ENCODE peak calls at places on chromosomes 16 and 17, in five cellular contexts. One of them, this sample, is unnamed.

GRCh38 chr17:47996201-47996600 is 25.3 kb downstream of the CDK5RAP3 start:
- DNase-seq in kidney epithelial cell: no peak
- DNase-seq in Peyer's patch: no peak
- DNase-seq in HAP-1: no peak
- DNase-seq in A549: no peak
- DNase-seq in this sample: no peak

GRCh38 chr17:60941028-60941427 is 263.4 kb downstream of the BCAS3 start:
- DNase-seq in kidney epithelial cell: no peak
- DNase-seq in Peyer's patch: no peak
- DNase-seq in HAP-1: no peak
- DNase-seq in A549: no peak
- DNase-seq in this sample: no peak

GRCh38 chr17:5299383-5299782 is 17.3 kb downstream of the RABEP1 start:
- DNase-seq in kidney epithelial cell: no peak
- DNase-seq in Peyer's patch: no peak
- DNase-seq in HAP-1: no peak
- DNase-seq in A549: no peak
- DNase-seq in this sample: no peak

GRCh38 chr17:38466346-38467315 is 38.4 kb downstream of the ARHGAP23 start:
- DNase-seq in kidney epithelial cell: no peak
- DNase-seq in Peyer's patch: no peak
- DNase-seq in HAP-1: no peak
- DNase-seq in A549: no peak
- DNase-seq in this sample: no peak

GRCh38 chr16:85650864-85651811 is 37.6 kb downstream of the GINS2 start:
- DNase-seq in kidney epithelial cell: no peak
- DNase-seq in Peyer's patch: no peak
- DNase-seq in HAP-1: no peak
- DNase-seq in A549: no peak
- DNase-seq in this sample: no peak

GRCh38 chr17:73710095-73710592 is 65.9 kb upstream of the SDK2 start:
- DNase-seq in kidney epithelial cell: no peak
- DNase-seq in Peyer's patch: peak; percentile 69
- DNase-seq in HAP-1: peak; percentile 34
- DNase-seq in A549: peak; percentile 79
- DNase-seq in this sample: peak; percentile 75

GRCh38 chr17:45311762-45312476 is 4.9 kb downstream of the MAP3K14 start:
- DNase-seq in kidney epithelial cell: peak; percentile 87
- DNase-seq in Peyer's patch: peak; percentile 84
- DNase-seq in HAP-1: no peak
- DNase-seq in A549: peak; percentile 62
- DNase-seq in this sample: no peak

GRCh38 chr16:54287018-54287757 is 601 bp upstream of the IRX3 start:
- DNase-seq in kidney epithelial cell: no peak
- DNase-seq in Peyer's patch: no peak
- DNase-seq in HAP-1: no peak
- DNase-seq in A549: no peak
- DNase-seq in this sample: no peak

GRCh38 chr17:80512233-80512632 is 32.4 kb upstream of the RPTOR start:
- DNase-seq in kidney epithelial cell: no peak
- DNase-seq in Peyer's patch: no peak
- DNase-seq in HAP-1: no peak
- DNase-seq in A549: peak; percentile 70
- DNase-seq in this sample: no peak

GRCh38 chr17:33200587-33200986 is 92.5 kb downstream of the ASIC2 start:
- DNase-seq in kidney epithelial cell: peak; percentile 16
- DNase-seq in Peyer's patch: no peak
- DNase-seq in HAP-1: no peak
- DNase-seq in A549: peak; percentile 35
- DNase-seq in this sample: no peak

GRCh38 chr16:2515180-2515803 is 1.5 kb downstream of the ATP6V0C start:
- DNase-seq in kidney epithelial cell: no peak
- DNase-seq in Peyer's patch: no peak
- DNase-seq in HAP-1: no peak
- DNase-seq in A549: no peak
- DNase-seq in this sample: no peak

GRCh38 chr17:58247511-58248363 is 9.4 kb downstream of the LPO start:
- DNase-seq in kidney epithelial cell: no peak
- DNase-seq in Peyer's patch: no peak
- DNase-seq in HAP-1: no peak
- DNase-seq in A549: no peak
- DNase-seq in this sample: no peak

GRCh38 chr16:967077-967541 is 3.7 kb downstream of the LMF1 start:
- DNase-seq in kidney epithelial cell: no peak
- DNase-seq in Peyer's patch: no peak
- DNase-seq in HAP-1: no peak
- DNase-seq in A549: no peak
- DNase-seq in this sample: no peak

GRCh38 chr16:68645494-68646388 is 631 bp downstream of the CDH3 start:
- DNase-seq in kidney epithelial cell: no peak
- DNase-seq in Peyer's patch: no peak
- DNase-seq in HAP-1: no peak
- DNase-seq in A549: no peak
- DNase-seq in this sample: no peak

GRCh38 chr17:55086635-55087058 is 118.1 kb downstream of the STXBP4 start:
- DNase-seq in kidney epithelial cell: peak; percentile 23
- DNase-seq in Peyer's patch: no peak
- DNase-seq in HAP-1: no peak
- DNase-seq in A549: no peak
- DNase-seq in this sample: no peak

GRCh38 chr16:4915226-4915761 is 21.7 kb downstream of the PPL start:
- DNase-seq in kidney epithelial cell: peak; percentile 88
- DNase-seq in Peyer's patch: no peak
- DNase-seq in HAP-1: no peak
- DNase-seq in A549: no peak
- DNase-seq in this sample: no peak

GRCh38 chr17:13953871-13954270 is 115.4 kb upstream of the COX10 start:
- DNase-seq in kidney epithelial cell: no peak
- DNase-seq in Peyer's patch: no peak
- DNase-seq in HAP-1: no peak
- DNase-seq in A549: no peak
- DNase-seq in this sample: no peak

GRCh38 chr16:85444879-85445778 is 168.0 kb upstream of the GSE1 start:
- DNase-seq in kidney epithelial cell: no peak
- DNase-seq in Peyer's patch: peak; percentile 28
- DNase-seq in HAP-1: no peak
- DNase-seq in A549: no peak
- DNase-seq in this sample: no peak

GRCh38 chr17:19357351-19358140 is 5.0 kb downstream of the B9D1 start:
- DNase-seq in kidney epithelial cell: no peak
- DNase-seq in Peyer's patch: no peak
- DNase-seq in HAP-1: no peak
- DNase-seq in A549: no peak
- DNase-seq in this sample: no peak

GRCh38 chr17:17182601-17183136 is 23.5 kb downstream of the PLD6 start:
- DNase-seq in kidney epithelial cell: no peak
- DNase-seq in Peyer's patch: peak; percentile 28
- DNase-seq in HAP-1: no peak
- DNase-seq in A549: no peak
- DNase-seq in this sample: no peak

GRCh38 chr16:86391987-86392386 is 118.3 kb upstream of the FOXF1 start:
- DNase-seq in kidney epithelial cell: no peak
- DNase-seq in Peyer's patch: no peak
- DNase-seq in HAP-1: no peak
- DNase-seq in A549: no peak
- DNase-seq in this sample: no peak

GRCh38 chr16:83200005-83200779 is 573.4 kb downstream of the CDH13 start:
- DNase-seq in kidney epithelial cell: no peak
- DNase-seq in Peyer's patch: no peak
- DNase-seq in HAP-1: no peak
- DNase-seq in A549: no peak
- DNase-seq in this sample: no peak

GRCh38 chr16:51982715-51983680 is 563.9 kb downstream of the TOX3 start:
- DNase-seq in kidney epithelial cell: peak; percentile 26
- DNase-seq in Peyer's patch: no peak
- DNase-seq in HAP-1: peak; percentile 74
- DNase-seq in A549: peak; percentile 25
- DNase-seq in this sample: peak; percentile 52

GRCh38 chr17:28967240-28968135 is 16.2 kb upstream of the PHF12 start:
- DNase-seq in kidney epithelial cell: no peak
- DNase-seq in Peyer's patch: no peak
- DNase-seq in HAP-1: no peak
- DNase-seq in A549: no peak
- DNase-seq in this sample: no peak

GRCh38 chr17:8693328-8693727 is 51.3 kb downstream of the CCDC42 start:
- DNase-seq in kidney epithelial cell: no peak
- DNase-seq in Peyer's patch: no peak
- DNase-seq in HAP-1: no peak
- DNase-seq in A549: no peak
- DNase-seq in this sample: no peak

GRCh38 chr16:30924086-30924714 is 828 bp downstream of the FBXL19 start:
- DNase-seq in kidney epithelial cell: no peak
- DNase-seq in Peyer's patch: no peak
- DNase-seq in HAP-1: no peak
- DNase-seq in A549: no peak
- DNase-seq in this sample: no peak

DNA sequence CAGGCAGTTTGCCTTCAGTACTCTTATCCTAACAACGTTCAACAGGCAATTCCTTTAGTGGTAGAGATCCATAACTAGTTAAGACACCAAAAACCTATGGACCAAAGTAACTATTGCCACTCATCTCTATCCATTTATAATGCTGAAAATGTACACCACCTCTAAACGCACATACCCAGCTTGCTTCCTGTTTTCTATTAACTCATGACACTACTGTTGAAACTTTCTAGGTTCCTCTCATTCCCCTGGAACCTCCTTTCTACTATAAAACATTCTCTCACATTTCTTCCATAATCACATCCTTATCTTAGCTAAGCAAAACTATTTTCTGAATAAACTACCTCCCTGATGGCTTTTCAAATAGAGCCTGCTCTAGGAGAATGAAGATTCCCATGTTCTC is 43.0 kb upstream of the KSR1 start:
- DNase-seq in kidney epithelial cell: no peak
- DNase-seq in Peyer's patch: no peak
- DNase-seq in HAP-1: no peak
- DNase-seq in A549: no peak
- DNase-seq in this sample: no peak
- H3K4me3 ChIP-seq in kidney epithelial cell: no peak overlapping the region
- H3K4me3 ChIP-seq in Peyer's patch: no peak overlapping the region
- H3K4me3 ChIP-seq in HAP-1: no peak overlapping the region
- H3K4me3 ChIP-seq in A549: no peak overlapping the region
- H3K4me3 ChIP-seq in this sample: no peak overlapping the region

GRCh38 chr17:6497496-6498221 is 53.4 kb downstream of the PIMREG start:
- DNase-seq in kidney epithelial cell: no peak
- DNase-seq in Peyer's patch: no peak
- DNase-seq in HAP-1: no peak
- DNase-seq in A549: no peak
- DNase-seq in this sample: no peak

GRCh38 chr17:6495450-6496115 is 51.3 kb downstream of the PIMREG start:
- DNase-seq in kidney epithelial cell: no peak
- DNase-seq in Peyer's patch: no peak
- DNase-seq in HAP-1: no peak
- DNase-seq in A549: no peak
- DNase-seq in this sample: no peak

GRCh38 chr17:6496636-6497441 is 52.6 kb downstream of the PIMREG start:
- DNase-seq in kidney epithelial cell: no peak
- DNase-seq in Peyer's patch: no peak
- DNase-seq in HAP-1: no peak
- DNase-seq in A549: no peak
- DNase-seq in this sample: no peak

GRCh38 chr17:6494239-6494941 is 50.1 kb downstream of the PIMREG start:
- DNase-seq in kidney epithelial cell: no peak
- DNase-seq in Peyer's patch: no peak
- DNase-seq in HAP-1: no peak
- DNase-seq in A549: no peak
- DNase-seq in this sample: no peak

GRCh38 chr17:6496116-6496481 is 51.8 kb downstream of the PIMREG start:
- DNase-seq in kidney epithelial cell: no peak
- DNase-seq in Peyer's patch: no peak
- DNase-seq in HAP-1: no peak
- DNase-seq in A549: no peak
- DNase-seq in this sample: peak; percentile 84
- H3K4me3 ChIP-seq in kidney epithelial cell: no peak overlapping the region
- H3K4me3 ChIP-seq in Peyer's patch: no peak overlapping the region
- H3K4me3 ChIP-seq in HAP-1: no peak overlapping the region
- H3K4me3 ChIP-seq in A549: no peak overlapping the region
- H3K4me3 ChIP-seq in this sample: no peak overlapping the region

DNA sequence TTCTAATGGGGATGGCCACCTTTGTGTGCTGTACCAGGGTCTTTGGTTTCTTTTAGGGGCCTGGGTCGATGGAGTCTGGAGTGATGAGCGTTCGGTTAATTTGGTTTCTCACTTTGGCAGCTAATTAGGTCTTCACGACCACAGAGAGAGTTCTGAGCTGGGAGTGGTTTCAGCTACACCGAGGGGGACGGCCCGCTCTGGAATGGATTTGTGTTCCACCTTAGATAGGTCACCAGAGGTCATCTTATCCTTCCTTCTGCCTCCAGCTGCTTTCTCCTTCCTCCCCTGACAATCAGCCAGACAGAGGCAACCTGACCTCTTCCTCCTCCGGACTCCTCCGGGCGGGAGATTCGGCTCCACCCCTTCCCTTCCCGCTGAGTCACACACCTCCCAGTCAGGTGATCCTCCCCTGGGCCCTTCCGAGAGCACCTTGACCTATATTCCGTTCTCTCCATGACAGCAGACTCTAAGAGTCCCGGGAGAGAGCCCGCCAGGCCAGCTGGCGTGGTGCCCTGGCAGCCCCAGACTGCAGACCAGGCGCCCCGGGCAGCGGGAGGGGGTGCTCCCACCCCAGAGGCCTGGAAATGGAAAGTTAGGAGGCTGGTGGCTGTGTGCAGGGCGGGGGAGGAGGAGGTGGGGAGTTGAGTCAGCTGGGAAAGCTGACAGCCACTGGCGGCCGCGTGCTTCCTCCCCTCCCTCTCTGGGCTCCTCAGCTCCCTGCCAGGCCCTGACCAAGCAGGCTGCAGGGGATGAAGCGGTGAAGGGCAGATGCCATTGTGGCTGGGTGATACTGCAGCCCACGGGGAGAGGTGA is 44.7 kb downstream of the CHD9 start:
- DNase-seq in kidney epithelial cell: peak; percentile 81
- DNase-seq in Peyer's patch: peak; percentile 67
- DNase-seq in HAP-1: peak; percentile 49
- DNase-seq in A549: peak; percentile 86
- DNase-seq in this sample: peak; percentile 88
- H3K4me3 ChIP-seq in kidney epithelial cell: peak overlapping the region; percentile 22
- H3K4me3 ChIP-seq in Peyer's patch: peak overlapping the region; percentile 48
- H3K4me3 ChIP-seq in HAP-1: peak overlapping the region; percentile 10
- H3K4me3 ChIP-seq in A549: peak overlapping the region; percentile 31
- H3K4me3 ChIP-seq in this sample: peak overlapping the region; percentile 27

DNA sequence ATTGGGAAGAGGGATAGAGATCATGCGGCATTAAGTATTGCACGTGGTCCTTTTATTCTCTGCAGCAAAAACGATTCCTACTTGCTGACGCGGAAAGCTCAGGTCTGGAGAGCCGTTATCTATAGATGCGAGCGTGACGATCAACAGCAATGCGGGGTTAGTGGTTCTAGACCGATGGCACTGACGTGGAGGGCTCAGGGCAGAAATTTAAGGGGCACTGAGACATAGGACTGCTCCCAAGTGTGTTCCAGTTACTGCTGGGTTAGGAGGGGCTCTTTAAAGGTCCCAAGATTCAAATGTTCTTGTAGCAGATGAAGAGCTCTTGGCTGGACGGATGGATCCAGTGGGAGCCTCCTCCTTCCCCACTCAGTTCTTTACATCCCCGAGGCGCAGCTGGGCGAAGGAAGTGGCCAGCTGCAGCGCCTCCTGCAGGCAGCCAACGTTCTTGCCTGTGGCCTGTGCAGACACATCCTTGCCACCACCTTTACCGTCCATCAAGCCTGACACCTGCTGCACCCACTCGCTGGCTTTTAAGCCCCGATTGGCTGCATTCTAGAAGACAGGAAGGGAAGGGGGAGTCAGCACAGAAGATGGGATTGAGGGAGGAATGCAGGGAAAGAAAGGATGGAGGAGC is 732 bp upstream of the EXOSC6 start:
- DNase-seq in kidney epithelial cell: no peak
- DNase-seq in Peyer's patch: no peak
- DNase-seq in HAP-1: no peak
- DNase-seq in A549: peak; percentile 30
- DNase-seq in this sample: no peak
- H3K4me3 ChIP-seq in kidney epithelial cell: no peak overlapping the region
- H3K4me3 ChIP-seq in Peyer's patch: no peak overlapping the region
- H3K4me3 ChIP-seq in HAP-1: peak overlapping the region; percentile 66
- H3K4me3 ChIP-seq in A549: no peak overlapping the region
- H3K4me3 ChIP-seq in this sample: no peak overlapping the region